ENCODE peak calls at places on chromosomes 5 and 9, in four cellular contexts. One of them, this sample, is unnamed.

GRCh38 chr5:149913449-149914419 is 30.9 kb downstream of the PDE6A start:
- DNase-seq in fibroblast of the aortic adventitia: no peak
- DNase-seq in fibroblast of mammary gland: no peak
- DNase-seq in GM12865: peak
- DNase-seq in this sample: no peak

GRCh38 chr5:9715891-9716335 is 85.8 kb upstream of the TAS2R1 start:
- DNase-seq in fibroblast of the aortic adventitia: peak
- DNase-seq in fibroblast of mammary gland: no peak
- DNase-seq in GM12865: no peak
- DNase-seq in this sample: no peak

GRCh38 chr5:142395334-142395733 is 70.5 kb upstream of the SPRY4 start:
- DNase-seq in fibroblast of the aortic adventitia: no peak
- DNase-seq in fibroblast of mammary gland: no peak
- DNase-seq in GM12865: no peak
- DNase-seq in this sample: no peak

GRCh38 chr5:84113246-84114118 is 271.2 kb downstream of the EDIL3 start:
- DNase-seq in fibroblast of the aortic adventitia: no peak
- DNase-seq in fibroblast of mammary gland: no peak
- DNase-seq in GM12865: no peak
- DNase-seq in this sample: no peak

GRCh38 chr5:66633754-66634153 is 37.6 kb downstream of the MAST4 start:
- DNase-seq in fibroblast of the aortic adventitia: no peak
- DNase-seq in fibroblast of mammary gland: no peak
- DNase-seq in GM12865: no peak
- DNase-seq in this sample: no peak

GRCh38 chr5:78653969-78654368 is 5.4 kb upstream of the LHFPL2 start:
- DNase-seq in fibroblast of the aortic adventitia: no peak
- DNase-seq in fibroblast of mammary gland: no peak
- DNase-seq in GM12865: no peak
- DNase-seq in this sample: peak

GRCh38 chr5:164277720-164278119 is 772.3 kb downstream of the MAT2B start:
- DNase-seq in fibroblast of the aortic adventitia: peak
- DNase-seq in fibroblast of mammary gland: peak
- DNase-seq in GM12865: peak
- DNase-seq in this sample: no peak

GRCh38 chr5:89276566-89277305 is 393.8 kb upstream of the MEF2C start:
- DNase-seq in fibroblast of the aortic adventitia: no peak
- DNase-seq in fibroblast of mammary gland: peak
- DNase-seq in GM12865: no peak
- DNase-seq in this sample: no peak

GRCh38 chr5:127705120-127705892 is 2.1 kb downstream of the CCDC192 start:
- DNase-seq in fibroblast of the aortic adventitia: peak
- DNase-seq in fibroblast of mammary gland: peak
- DNase-seq in GM12865: peak
- DNase-seq in this sample: no peak

GRCh38 chr9:14515564-14516198 is 177.6 kb downstream of the ZDHHC21 start:
- DNase-seq in fibroblast of the aortic adventitia: no peak
- DNase-seq in fibroblast of mammary gland: peak
- DNase-seq in GM12865: no peak
- DNase-seq in this sample: no peak

GRCh38 chr9:127929044-127929979 is 1.3 kb downstream of the PIP5KL1 start:
- DNase-seq in fibroblast of the aortic adventitia: no peak
- DNase-seq in fibroblast of mammary gland: no peak
- DNase-seq in GM12865: no peak
- DNase-seq in this sample: no peak

GRCh38 chr9:135060461-135061116 is 26.9 kb upstream of the OLFM1 start:
- DNase-seq in fibroblast of the aortic adventitia: no peak
- DNase-seq in fibroblast of mammary gland: no peak
- DNase-seq in GM12865: no peak
- DNase-seq in this sample: no peak

GRCh38 chr9:113471566-113471965 is 8.0 kb downstream of the RGS3 start:
- DNase-seq in fibroblast of the aortic adventitia: no peak
- DNase-seq in fibroblast of mammary gland: no peak
- DNase-seq in GM12865: no peak
- DNase-seq in this sample: no peak

GRCh38 chr5:128213340-128213739 is 129.8 kb downstream of the SLC12A2 start:
- DNase-seq in fibroblast of the aortic adventitia: peak
- DNase-seq in fibroblast of mammary gland: peak
- DNase-seq in GM12865: peak
- DNase-seq in this sample: peak

GRCh38 chr9:130681769-130682489 is 11.7 kb upstream of the EXOSC2 start:
- DNase-seq in fibroblast of the aortic adventitia: no peak
- DNase-seq in fibroblast of mammary gland: no peak
- DNase-seq in GM12865: peak
- DNase-seq in this sample: no peak

GRCh38 chr5:42614509-42614908 is 142.1 kb upstream of the CCDC152 start:
- DNase-seq in fibroblast of the aortic adventitia: peak
- DNase-seq in fibroblast of mammary gland: peak
- DNase-seq in GM12865: no peak
- DNase-seq in this sample: no peak

GRCh38 chr5:54518146-54519082 is 855 bp downstream of the SNX18 start:
- DNase-seq in fibroblast of the aortic adventitia: peak
- DNase-seq in fibroblast of mammary gland: no peak
- DNase-seq in GM12865: peak
- DNase-seq in this sample: no peak

GRCh38 chr5:26856238-26856637 is 182.1 kb downstream of the CDH9 start:
- DNase-seq in fibroblast of the aortic adventitia: no peak
- DNase-seq in fibroblast of mammary gland: no peak
- DNase-seq in GM12865: no peak
- DNase-seq in this sample: no peak

GRCh38 chr5:77645158-77645994 is 6.9 kb upstream of the OTP start:
- DNase-seq in fibroblast of the aortic adventitia: no peak
- DNase-seq in fibroblast of mammary gland: no peak
- DNase-seq in GM12865: peak
- DNase-seq in this sample: peak

GRCh38 chr5:179154346-179154990 is 94.3 kb downstream of the ZNF354C start:
- DNase-seq in fibroblast of the aortic adventitia: no peak
- DNase-seq in fibroblast of mammary gland: no peak
- DNase-seq in GM12865: no peak
- DNase-seq in this sample: no peak

GRCh38 chr9:38061326-38061947 is 7.6 kb downstream of the SHB start:
- DNase-seq in fibroblast of the aortic adventitia: no peak
- DNase-seq in fibroblast of mammary gland: no peak
- DNase-seq in GM12865: peak
- DNase-seq in this sample: no peak

GRCh38 chr5:134586866-134587524 is 45.6 kb downstream of the SAR1B start:
- DNase-seq in fibroblast of the aortic adventitia: peak
- DNase-seq in fibroblast of mammary gland: peak
- DNase-seq in GM12865: peak
- DNase-seq in this sample: peak

GRCh38 chr5:136998864-136999263 is 500.3 kb downstream of the SPOCK1 start:
- DNase-seq in fibroblast of the aortic adventitia: no peak
- DNase-seq in fibroblast of mammary gland: no peak
- DNase-seq in GM12865: no peak
- DNase-seq in this sample: no peak

GRCh38 chr9:89701221-89701798 is 96.5 kb downstream of the GADD45G start:
- DNase-seq in fibroblast of the aortic adventitia: no peak
- DNase-seq in fibroblast of mammary gland: no peak
- DNase-seq in GM12865: peak
- DNase-seq in this sample: no peak

GRCh38 chr9:70085241-70085640 is 41.6 kb downstream of the MAMDC2 start:
- DNase-seq in fibroblast of the aortic adventitia: peak
- DNase-seq in fibroblast of mammary gland: peak
- DNase-seq in GM12865: no peak
- DNase-seq in this sample: no peak

GRCh38 chr9:26172301-26172700 is 494.1 kb upstream of the TUSC1 start:
- DNase-seq in fibroblast of the aortic adventitia: no peak
- DNase-seq in fibroblast of mammary gland: no peak
- DNase-seq in GM12865: no peak
- DNase-seq in this sample: no peak

GRCh38 chr9:132144708-132145365 is 17.0 kb upstream of the NTNG2 start:
- DNase-seq in fibroblast of the aortic adventitia: peak
- DNase-seq in fibroblast of mammary gland: peak
- DNase-seq in GM12865: peak
- DNase-seq in this sample: no peak

GRCh38 chr5:169440107-169440701 is 139.3 kb upstream of the SLIT3 start:
- DNase-seq in fibroblast of the aortic adventitia: peak
- DNase-seq in fibroblast of mammary gland: no peak
- DNase-seq in GM12865: no peak
- DNase-seq in this sample: no peak

GRCh38 chr9:93597871-93598646 is 21.7 kb downstream of the PHF2 start:
- DNase-seq in fibroblast of the aortic adventitia: no peak
- DNase-seq in fibroblast of mammary gland: no peak
- DNase-seq in GM12865: no peak
- DNase-seq in this sample: no peak

GRCh38 chr9:121744002-121744686 is 92.7 kb downstream of the DAB2IP start:
- DNase-seq in fibroblast of the aortic adventitia: peak
- DNase-seq in fibroblast of mammary gland: peak
- DNase-seq in GM12865: peak
- DNase-seq in this sample: peak

GRCh38 chr9:111481885-111482636 is 2.1 kb downstream of the ECPAS start:
- DNase-seq in fibroblast of the aortic adventitia: peak
- DNase-seq in fibroblast of mammary gland: peak
- DNase-seq in GM12865: no peak
- DNase-seq in this sample: no peak

GRCh38 chr5:119411291-119411934 is 40.9 kb upstream of the HSD17B4 start:
- DNase-seq in fibroblast of the aortic adventitia: peak
- DNase-seq in fibroblast of mammary gland: peak
- DNase-seq in GM12865: no peak
- DNase-seq in this sample: no peak

GRCh38 chr9:111678293-111678692 is 16.9 kb downstream of the GNG10 start:
- DNase-seq in fibroblast of the aortic adventitia: no peak
- DNase-seq in fibroblast of mammary gland: no peak
- DNase-seq in GM12865: no peak
- DNase-seq in this sample: no peak

This sample was measured in NCI-H1694.